ENCODE peak calls at places on chromosome 17, in six cellular contexts. W is GM23338, A is kidney, G is A549, H is fibroblast of lung, T is esophagus squamous epithelium. L is an unnamed sample.

GRCh38 chr17:18968945-18969887 is 17.3 kb downstream of the SLC5A10 start:
- DNase-seq in T (no peak), G (peak), A (no peak), H (no peak), W (no peak), L (peak)

GRCh38 chr17:48406936-48407567 is 23.0 kb downstream of the SKAP1 start:
- DNase-seq in H (no peak), W (no peak), G (no peak), A (no peak), T (no peak), L (no peak)

GRCh38 chr17:80129006-80129565 is 17.8 kb downstream of the EIF4A3 start:
- DNase-seq in H (no peak), A (no peak), W (no peak), G (no peak), T (no peak), L (no peak)

GRCh38 chr17:68733241-68734176 is 132.3 kb upstream of the FAM20A start:
- DNase-seq in H (peak), W (peak), A (no peak), T (no peak), G (no peak), L (no peak)

GRCh38 chr17:69485126-69485724 is 70.7 kb downstream of the MAP2K6 start:
- DNase-seq in A (no peak), H (peak), T (no peak), W (no peak), G (no peak), L (no peak)

GRCh38 chr17:68539536-68540469 is 27.6 kb downstream of the PRKAR1A start:
- DNase-seq in A (no peak), G (no peak), T (no peak), H (peak), W (peak), L (no peak)

GRCh38 chr17:80260791-80261158 is at the start of gene RNF213:
- DNase-seq in G (peak), T (no peak), A (peak), W (peak), H (peak), L (no peak)

GRCh38 chr17:82752371-82753200 is 721 bp downstream of the TBCD start:
- DNase-seq in G (peak), H (no peak), W (peak), T (no peak), A (peak), L (no peak)

GRCh38 chr17:50661795-50662391 is 27.2 kb downstream of the ABCC3 start:
- DNase-seq in W (peak), T (no peak), A (peak), H (peak), G (peak), L (peak)

GRCh38 chr17:9958586-9959281 is 53.7 kb upstream of the RCVRN start:
- DNase-seq in T (no peak), W (peak), A (no peak), G (no peak), H (no peak), L (no peak)

GRCh38 chr17:6843241-6843890 is 11.8 kb upstream of the TEKT1 start:
- DNase-seq in H (peak), A (no peak), W (peak), G (no peak), T (no peak), L (no peak)

GRCh38 chr17:35932576-35932975 is 2.0 kb upstream of the RDM1 start:
- DNase-seq in A (no peak), T (no peak), W (no peak), H (no peak), G (no peak), L (no peak)

GRCh38 chr17:64085650-64086005 is 44.3 kb downstream of the ERN1 start:
- DNase-seq in W (no peak), A (no peak), H (no peak), G (no peak), T (no peak), L (no peak)

GRCh38 chr17:45311762-45312476 is 4.9 kb downstream of the MAP3K14 start:
- DNase-seq in W (no peak), H (no peak), T (no peak), G (peak), A (peak), L (peak)

GRCh38 chr17:65183736-65184135 is 46.6 kb downstream of the RGS9 start:
- DNase-seq in T (no peak), A (no peak), W (peak), G (peak), H (no peak), L (peak)

GRCh38 chr17:49717371-49717841 is 9.6 kb upstream of the SLC35B1 start:
- DNase-seq in A (no peak), T (no peak), H (no peak), W (no peak), G (no peak), L (no peak)

GRCh38 chr17:81471804-81472456 is 40.7 kb downstream of the ACTG1 start:
- DNase-seq in G (peak), A (peak), H (peak), T (no peak), W (peak), L (no peak)

GRCh38 chr17:78484300-78485159 is 92.7 kb downstream of the DNAH17 start:
- DNase-seq in W (peak), G (peak), A (no peak), H (no peak), T (no peak), L (peak)

GRCh38 chr17:57838453-57838852 is 11.4 kb downstream of the MRPS23 start:
- DNase-seq in G (no peak), W (no peak), T (no peak), H (no peak), A (no peak), L (no peak)

GRCh38 chr17:78568494-78569115 is 8.6 kb downstream of the DNAH17 start:
- DNase-seq in H (peak), A (no peak), T (no peak), W (no peak), G (no peak), L (peak)

GRCh38 chr17:39213852-39214251 is 11.9 kb downstream of the STAC2 start:
- DNase-seq in H (no peak), T (no peak), A (peak), G (peak), W (no peak), L (peak)

GRCh38 chr17:225551-225950 is 44.1 kb upstream of the DOC2B start:
- DNase-seq in G (no peak), W (no peak), A (peak), H (no peak), T (no peak), L (no peak)

GRCh38 chr17:10372906-10373305 is at the start of gene MYH13:
- DNase-seq in A (no peak), W (no peak), H (no peak), G (no peak), T (no peak), L (no peak)

GRCh38 chr17:46814446-46814845 is 4.0 kb downstream of the WNT3 start:
- DNase-seq in T (no peak), W (no peak), G (no peak), A (no peak), H (no peak), L (no peak)

GRCh38 chr17:70624208-70624607 is 454.9 kb downstream of the KCNJ2 start:
- DNase-seq in T (no peak), W (no peak), G (no peak), H (no peak), A (no peak), L (no peak)

GRCh38 chr17:28282596-28282995 is 36.4 kb upstream of the TMEM97 start:
- DNase-seq in G (no peak), A (no peak), H (peak), T (no peak), W (no peak), L (peak)

GRCh38 chr17:32646941-32647340 is 160.1 kb downstream of the CDK5R1 start:
- DNase-seq in G (no peak), T (no peak), A (no peak), H (no peak), W (no peak), L (no peak)

GRCh38 chr17:804541-805435 is 22.6 kb downstream of the MRM3 start:
- DNase-seq in W (peak), T (no peak), G (no peak), H (no peak), A (no peak), L (no peak)

GRCh38 chr17:63653018-63653417 is 30.8 kb downstream of the MAP3K3 start:
- DNase-seq in G (no peak), W (no peak), T (no peak), H (no peak), A (no peak), L (no peak)

DNA sequence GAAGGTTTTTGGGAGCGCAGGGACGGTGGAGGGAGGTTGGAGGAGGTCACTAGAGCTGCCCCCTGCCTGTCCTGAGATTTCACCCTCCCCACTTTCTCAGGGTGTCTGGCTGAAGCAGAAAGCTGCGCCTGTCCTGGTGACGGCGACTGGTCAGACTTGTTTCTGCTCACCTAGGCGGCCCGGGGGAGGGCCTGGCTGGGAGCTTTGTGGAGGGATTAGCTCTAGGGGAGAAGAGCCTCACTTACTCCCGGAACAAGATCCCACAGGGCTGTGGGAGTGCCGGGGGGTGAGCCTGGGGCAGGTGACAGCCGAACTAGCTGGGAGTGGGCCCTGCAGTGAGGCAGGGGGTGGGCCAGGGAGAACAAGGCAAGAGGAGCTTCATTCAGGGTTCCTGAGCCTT is 11.5 kb downstream of the NHERF1 start:
- DNase-seq in G (no peak), A (peak), H (no peak), W (peak), T (no peak), L (peak)
- H3K4me3 ChIP-seq in G (no peak), A (no peak), H (no peak), W (peak), T (peak), L (peak)

GRCh38 chr17:72538443-72538842 is 417.6 kb downstream of the SOX9 start:
- DNase-seq in H (no peak), T (no peak), A (no peak), W (no peak), G (no peak), L (no peak)

GRCh38 chr17:72536788-72537187 is 416.0 kb downstream of the SOX9 start:
- DNase-seq in W (no peak), A (no peak), T (no peak), H (no peak), G (no peak), L (no peak)

GRCh38 chr17:72535779-72536178 is 415.0 kb downstream of the SOX9 start:
- DNase-seq in A (no peak), H (no peak), W (no peak), T (no peak), G (no peak), L (no peak)

GRCh38 chr17:72539981-72540897 is 419.4 kb downstream of the SOX9 start:
- DNase-seq in H (peak), T (no peak), A (peak), W (peak), G (peak), L (peak)

DNA sequence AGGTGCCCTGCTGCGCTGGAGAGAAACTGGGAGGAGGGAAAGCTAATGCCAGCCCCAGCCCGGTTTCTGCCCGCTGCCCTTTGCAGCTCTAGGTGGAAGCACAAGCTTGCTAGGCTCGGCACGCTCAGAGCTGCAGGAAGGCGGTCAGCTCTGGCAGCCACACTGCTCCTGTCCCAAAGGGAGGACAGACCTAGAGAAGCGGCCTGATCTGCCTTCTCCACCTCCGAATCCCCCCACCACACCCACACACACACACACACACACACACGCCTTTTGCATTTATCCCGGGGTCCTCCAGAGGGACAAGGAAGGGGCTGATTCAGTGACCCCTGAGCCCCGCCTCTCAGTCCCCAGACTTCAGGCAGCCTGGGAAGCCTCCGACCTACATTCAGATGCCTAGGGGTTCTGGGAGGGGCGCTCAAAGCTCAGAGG is 418.1 kb downstream of the SOX9 start:
- DNase-seq in H (no peak), W (peak), T (no peak), G (no peak), A (no peak), L (no peak)
- H3K27ac ChIP-seq in H (no peak), W (no peak), T (no peak), G (peak), A (no peak), L (peak)

DNA sequence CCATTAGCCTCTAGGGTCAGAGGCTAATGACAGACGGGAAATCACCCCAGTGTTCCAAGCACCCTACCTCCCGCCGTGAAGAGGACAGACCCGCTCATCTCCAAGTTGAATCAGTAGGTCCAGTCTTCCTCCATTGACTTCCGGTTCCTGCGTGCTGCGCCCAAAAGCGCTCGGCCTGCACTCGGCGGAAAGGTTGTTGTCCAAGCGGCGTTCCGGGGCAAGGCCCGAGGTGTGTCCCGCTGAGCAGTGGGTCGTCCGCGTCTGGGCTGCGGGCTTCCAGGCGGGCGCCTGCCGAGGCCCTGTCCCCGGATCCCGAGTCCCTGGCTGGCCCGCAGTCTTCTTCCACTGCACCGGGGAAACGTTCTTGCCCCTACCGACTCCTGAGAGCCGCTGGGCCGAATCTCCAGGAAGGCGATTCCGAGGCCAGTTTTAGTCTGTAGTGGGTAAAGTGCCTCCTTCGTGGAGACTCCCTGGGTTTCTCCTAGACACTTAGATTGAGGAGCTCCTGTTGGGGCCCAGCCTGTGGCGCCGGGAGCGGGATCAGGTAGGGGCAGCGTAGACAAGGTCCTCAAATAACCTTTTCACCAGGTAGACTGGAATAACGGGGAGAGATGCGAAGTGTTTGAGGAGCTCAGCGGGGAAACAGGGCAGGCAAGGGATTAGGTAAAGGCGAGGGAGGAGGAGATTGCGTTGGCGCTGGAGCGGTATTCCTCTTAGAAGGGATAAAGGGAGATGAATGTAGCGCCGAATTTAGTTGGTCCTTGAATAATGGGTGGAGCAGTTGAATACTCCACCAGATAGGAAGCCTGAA is at the start of gene TEFM:
- DNase-seq in T (peak), W (peak), A (peak), G (peak), H (peak), L (peak)
- TF ChIP-seq CTCF in T (no peak), W (no peak), A (no peak), G (no peak), H (no peak), L (no peak)

DNA sequence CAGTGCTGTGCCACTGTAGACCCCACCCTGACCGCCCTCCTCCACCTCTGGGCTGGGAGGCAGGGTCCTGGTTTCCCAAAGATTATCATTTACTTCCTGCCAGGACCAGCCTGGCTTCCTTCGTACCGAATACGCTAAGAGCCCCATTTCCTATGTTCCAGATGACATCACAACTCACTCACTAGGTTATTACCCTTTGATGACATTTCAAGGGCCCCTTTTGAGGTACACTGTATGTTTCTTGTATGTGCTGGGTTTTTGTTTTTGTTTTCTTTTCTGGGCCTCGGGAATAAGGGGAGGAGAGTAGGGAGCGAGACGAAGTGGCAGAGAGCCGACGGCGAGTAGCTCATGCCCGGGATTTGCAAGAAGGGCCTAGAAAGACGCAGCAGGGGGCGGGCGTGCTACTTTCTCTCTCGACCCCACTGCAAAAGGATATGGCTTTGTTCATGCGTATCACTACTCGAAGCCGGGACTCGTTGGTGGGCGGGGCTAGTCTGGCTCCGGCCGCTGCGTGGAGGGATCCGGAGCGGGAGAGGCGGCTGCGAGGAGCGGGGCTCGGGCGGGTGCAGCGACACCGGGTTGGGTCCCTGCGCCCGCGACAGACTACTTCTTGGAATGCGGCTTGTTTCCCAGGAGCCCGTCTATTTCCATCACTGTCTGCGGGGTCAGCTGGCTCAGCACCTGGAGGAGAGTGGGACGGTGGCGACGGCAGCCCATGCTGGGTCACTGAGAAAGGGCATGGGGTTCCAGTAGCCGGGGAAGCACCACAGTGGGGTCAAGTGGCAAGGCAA is 6.6 kb upstream of the RNF227 start:
- DNase-seq in H (peak), A (peak), G (no peak), T (no peak), W (peak), L (no peak)
- H3K4me3 ChIP-seq in H (peak), A (peak), G (no peak), T (peak), W (peak), L (no peak)

GRCh38 chr17:1908699-1909309 is 79.0 kb downstream of the RPA1 start:
- DNase-seq in A (no peak), W (peak), T (no peak), G (peak), H (peak), L (peak)
- H3K27ac ChIP-seq in A (no peak), W (no peak), T (no peak), G (peak), H (no peak), L (no peak)

GRCh38 chr17:76405607-76405966 is 21.2 kb downstream of the SPHK1 start:
- DNase-seq in A (peak), W (no peak), T (no peak), H (no peak), G (no peak), L (no peak)

GRCh38 chr17:76410328-76410965 is 26.0 kb downstream of the SPHK1 start:
- DNase-seq in T (no peak), G (no peak), H (no peak), W (no peak), A (no peak), L (no peak)

GRCh38 chr17:76407509-76407908 is 23.1 kb downstream of the SPHK1 start:
- DNase-seq in T (no peak), A (no peak), G (no peak), H (no peak), W (no peak), L (no peak)

GRCh38 chr17:76405967-76406647 is 21.7 kb downstream of the SPHK1 start:
- DNase-seq in H (peak), G (no peak), T (no peak), A (peak), W (no peak), L (no peak)

GRCh38 chr17:76408037-76408849 is 23.8 kb downstream of the SPHK1 start:
- DNase-seq in T (no peak), G (peak), H (peak), W (peak), A (no peak), L (no peak)
- TF ChIP-seq CTCF in T (peak), G (peak), H (peak), W (peak), A (peak), L (peak)

GRCh38 chr17:61806941-61807340 is 56.4 kb downstream of the BRIP1 start:
- DNase-seq in W (no peak), A (no peak), T (no peak), H (no peak), G (no peak), L (no peak)

GRCh38 chr17:61803216-61803615 is 60.1 kb downstream of the BRIP1 start:
- DNase-seq in W (no peak), A (no peak), H (no peak), G (no peak), T (no peak), L (no peak)

GRCh38 chr17:61806081-61806828 is 57.1 kb downstream of the BRIP1 start:
- DNase-seq in W (peak), G (no peak), H (no peak), A (no peak), T (no peak), L (no peak)

GRCh38 chr17:61803796-61804195 is 59.5 kb downstream of the BRIP1 start:
- DNase-seq in W (no peak), A (no peak), G (no peak), H (no peak), T (no peak), L (no peak)

DNA sequence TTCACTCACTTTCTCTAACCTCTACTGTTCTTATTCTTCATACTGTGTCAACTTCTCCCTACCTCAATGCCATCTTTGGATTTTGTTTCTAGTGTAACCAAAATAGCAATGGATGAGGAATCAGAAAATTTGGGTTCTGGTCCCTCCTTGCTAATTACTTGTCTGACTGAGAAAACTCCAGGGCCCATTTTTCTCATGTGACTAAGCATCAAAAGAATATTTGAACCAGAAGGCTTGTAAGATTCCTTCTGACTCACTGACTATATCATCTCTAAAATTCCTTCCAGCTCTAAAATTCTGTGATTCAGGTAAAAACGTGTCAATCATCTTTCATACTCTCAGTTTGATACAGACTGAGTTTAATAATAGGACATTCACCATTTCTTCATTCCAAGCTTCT is 57.9 kb downstream of the BRIP1 start:
- DNase-seq in T (no peak), G (no peak), W (no peak), H (peak), A (no peak), L (peak)
- H3K4me3 ChIP-seq in T (no peak), G (no peak), W (no peak), H (no peak), A (no peak), L (no peak)